ENCODE peak calls at places on chromosomes 4 and X, in eight cellular contexts. Q is IMR-90, L is body of pancreas, H is NT2/D1, W is BJ, F is lower leg skin, E is heart right ventricle, Z is stomach. D is an unnamed sample.

GRCh38 chr4:55125763-55126541 is 557 bp upstream of the KDR start:
- DNase-seq in Z (no peak), L (no peak), F (no peak), Q (no peak), W (no peak), H (no peak), E (no peak), D (peak)

GRCh38 chr4:109434007-109434792 is 585 bp downstream of the SEC24B start:
- DNase-seq in E (peak), H (no peak), F (peak), Q (peak), L (peak), W (no peak), Z (peak), D (peak)

GRCh38 chrX:129706395-129707072 is 32.2 kb upstream of the XPNPEP2 start:
- DNase-seq in L (peak), Q (no peak), F (no peak), E (peak), W (no peak), Z (peak), H (no peak), D (no peak)

GRCh38 chr4:83751336-83751949 is 215.5 kb downstream of the GPAT3 start:
- DNase-seq in Z (no peak), E (no peak), Q (no peak), F (no peak), H (no peak), L (no peak), W (no peak), D (no peak)

GRCh38 chr4:113684534-113685091 is 76.9 kb downstream of the CAMK2D start:
- DNase-seq in E (peak), Z (peak), W (peak), Q (peak), F (no peak), H (no peak), L (peak), D (peak)

GRCh38 chrX:22629105-22629725 is 356.5 kb downstream of the CBLL2 start:
- DNase-seq in F (no peak), Z (no peak), H (no peak), W (no peak), Q (peak), E (no peak), L (no peak), D (no peak)

GRCh38 chr4:122602277-122603142 is 18.4 kb downstream of the IL21 start:
- DNase-seq in Q (peak), H (no peak), L (no peak), W (no peak), F (no peak), E (no peak), Z (no peak), D (peak)

GRCh38 chr4:176920694-176921093 is 128.0 kb upstream of the VEGFC start:
- DNase-seq in Q (peak), H (no peak), E (no peak), W (peak), L (no peak), F (no peak), Z (no peak), D (no peak)

GRCh38 chrX:32116047-32116446 is 1044.2 kb upstream of the FTHL17 start:
- DNase-seq in W (no peak), Z (no peak), Q (no peak), F (no peak), E (no peak), L (no peak), H (no peak), D (peak)

GRCh38 chr4:73832651-73833237 is 3.7 kb upstream of the CXCL6 start:
- DNase-seq in Z (no peak), W (no peak), Q (peak), H (no peak), L (no peak), F (no peak), E (no peak), D (no peak)

GRCh38 chr4:173505924-173506779 is 23.9 kb downstream of the HAND2 start:
- DNase-seq in E (peak), W (no peak), F (no peak), H (no peak), Q (peak), Z (peak), L (peak), D (peak)

GRCh38 chr4:133146574-133147198 is 2.4 kb upstream of the PCDH10 start:
- DNase-seq in Q (peak), Z (no peak), E (no peak), W (no peak), F (no peak), L (no peak), H (peak), D (peak)

GRCh38 chrX:13130776-13131175 is 86.4 kb upstream of the FAM9C start:
- DNase-seq in Q (peak), E (no peak), H (no peak), W (no peak), Z (no peak), F (no peak), L (no peak), D (no peak)

GRCh38 chr4:59973496-59973895 is 1226.6 kb upstream of the ADGRL3 start:
- DNase-seq in W (no peak), H (no peak), Q (no peak), F (no peak), Z (no peak), E (no peak), L (no peak), D (no peak)

GRCh38 chrX:107736781-107737531 is 38.6 kb downstream of the TSC22D3 start:
- DNase-seq in E (no peak), H (peak), W (no peak), Z (no peak), L (peak), Q (no peak), F (no peak), D (peak)

GRCh38 chr4:173420324-173420752 is 21.4 kb upstream of the SCRG1 start:
- DNase-seq in W (no peak), Q (peak), L (no peak), F (no peak), Z (no peak), H (no peak), E (no peak), D (peak)

GRCh38 chrX:118756111-118756510 is 28.7 kb downstream of the IL13RA1 start:
- DNase-seq in H (no peak), E (no peak), Q (no peak), W (no peak), Z (no peak), L (no peak), F (no peak), D (no peak)

GRCh38 chrX:136209016-136209738 is 42.0 kb downstream of the MAP7D3 start:
- DNase-seq in E (peak), Z (peak), H (peak), W (no peak), F (no peak), Q (peak), L (peak), D (peak)

GRCh38 chr4:1720163-1720983 is 750 bp downstream of the TMEM129 start:
- DNase-seq in L (peak), E (no peak), F (no peak), H (no peak), Z (peak), W (no peak), Q (peak), D (peak)

GRCh38 chrX:48663241-48663640 is 20.4 kb upstream of the WAS start:
- DNase-seq in H (no peak), Z (no peak), L (no peak), Q (no peak), E (no peak), F (no peak), W (no peak), D (no peak)

GRCh38 chr4:185018834-185019450 is 652 bp downstream of the HELT start:
- DNase-seq in H (no peak), L (no peak), W (no peak), Q (no peak), Z (no peak), F (no peak), E (no peak), D (peak)

GRCh38 chr4:40292313-40292759 is 42.8 kb upstream of the CHRNA9 start:
- DNase-seq in F (no peak), Z (no peak), Q (peak), E (no peak), L (no peak), W (no peak), H (no peak), D (peak)

GRCh38 chrX:71534773-71535544 is 2.1 kb downstream of the OGT start:
- DNase-seq in Q (no peak), H (no peak), Z (no peak), E (no peak), F (no peak), W (no peak), L (no peak), D (no peak)

GRCh38 chr4:54683616-54684346 is 26.0 kb downstream of the KIT start:
- DNase-seq in Z (peak), E (no peak), F (no peak), Q (no peak), H (no peak), L (no peak), W (no peak), D (peak)

GRCh38 chrX:18889982-18890381 is 93.9 kb downstream of the PHKA2 start:
- DNase-seq in H (no peak), Z (no peak), F (no peak), E (no peak), Q (no peak), W (no peak), L (no peak), D (no peak)

GRCh38 chr4:84069119-84069518 is 430.0 kb downstream of the NKX6-1 start:
- DNase-seq in H (no peak), Q (no peak), E (no peak), W (no peak), L (no peak), Z (no peak), F (no peak), D (no peak)

GRCh38 chrX:68307767-68308166 is 125.5 kb downstream of the OPHN1 start:
- DNase-seq in W (peak), E (no peak), H (no peak), L (no peak), F (no peak), Z (no peak), Q (peak), D (no peak)

GRCh38 chr4:73019462-73020047 is 50.0 kb downstream of the COX18 start:
- DNase-seq in Q (peak), H (peak), E (peak), W (no peak), Z (no peak), L (no peak), F (no peak), D (peak)

GRCh38 chr4:107037188-107037587 is 1.1 kb upstream of the DKK2 start:
- DNase-seq in H (no peak), Q (peak), W (no peak), F (peak), E (no peak), Z (no peak), L (peak), D (peak)

GRCh38 chr4:84499065-84499982 is at the start of gene NKX6-1:
- DNase-seq in E (peak), H (peak), W (peak), F (no peak), Q (peak), Z (peak), L (peak), D (peak)

GRCh38 chr4:183348136-183348535 is 25.9 kb upstream of the CLDN24 start:
- DNase-seq in W (no peak), L (no peak), H (no peak), F (no peak), E (no peak), Q (no peak), Z (no peak), D (no peak)

GRCh38 chr4:4216261-4216660 is 10.5 kb downstream of the OTOP1 start:
- DNase-seq in W (no peak), H (no peak), Z (no peak), F (no peak), E (no peak), Q (no peak), L (no peak), D (no peak)

DNA sequence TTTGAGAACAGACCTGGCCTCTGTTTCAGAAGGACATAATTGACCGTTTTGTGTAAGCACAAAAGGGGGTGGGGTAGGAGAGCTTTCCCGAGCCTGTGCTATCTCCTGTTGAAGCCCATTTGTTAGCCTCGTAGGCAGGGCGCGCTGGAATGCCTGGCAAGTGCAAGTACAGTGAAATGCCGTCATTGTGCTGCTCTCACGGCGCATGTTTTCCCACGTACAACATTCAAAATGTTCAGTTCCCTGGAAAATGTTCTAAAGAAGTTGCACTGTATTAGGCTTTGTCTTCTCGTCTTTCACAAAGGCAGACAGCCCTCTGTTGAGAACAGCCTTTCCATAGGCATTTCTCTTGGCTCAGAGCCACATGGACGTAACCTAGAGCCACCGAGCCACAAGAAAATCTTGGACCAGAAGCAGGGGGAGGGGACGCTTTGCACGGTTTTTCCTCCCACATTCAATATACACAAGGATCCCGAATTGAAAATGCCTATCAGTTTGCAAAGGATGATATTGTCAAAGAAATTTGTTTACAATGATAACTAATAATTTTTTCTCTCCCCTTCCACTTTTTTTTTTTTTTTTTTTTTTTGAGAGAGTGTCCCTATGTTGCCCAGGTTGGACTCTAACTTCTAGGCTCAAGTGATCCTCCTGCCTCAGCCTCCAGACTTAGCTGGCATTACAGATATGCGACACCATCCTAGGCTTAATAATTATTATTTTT is 54.6 kb upstream of the RAPGEF2 start:
- DNase-seq in L (peak), Q (peak), W (no peak), Z (peak), F (peak), H (no peak), E (peak), D (peak)
- H3K4me3 ChIP-seq in L (no peak), Q (peak), W (no peak), Z (peak), F (no peak), H (no peak), E (no peak), D (no peak)

DNA sequence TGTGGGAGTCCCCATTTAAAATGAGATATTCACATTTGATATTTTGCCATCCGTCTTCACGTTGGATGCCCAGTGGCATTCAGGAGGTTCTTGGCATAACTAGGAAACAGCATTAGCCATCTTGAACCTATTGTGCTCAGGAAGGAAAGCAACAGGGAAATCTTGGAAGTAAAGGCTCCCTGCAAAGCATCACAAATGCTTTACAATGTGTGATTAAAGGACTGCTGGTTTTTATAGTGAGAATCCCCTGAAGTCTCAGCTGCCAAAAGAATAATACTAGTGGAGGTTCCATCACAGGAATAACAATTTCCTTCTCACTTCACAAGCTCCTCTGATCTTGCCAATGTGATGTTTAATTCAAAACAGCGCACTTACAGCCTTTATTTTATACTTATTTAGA is 49.7 kb upstream of the NPNT start:
- DNase-seq in F (no peak), Q (no peak), E (no peak), H (no peak), W (no peak), Z (no peak), L (no peak), D (no peak)
- H3K4me3 ChIP-seq in F (no peak), Q (no peak), E (no peak), H (no peak), W (no peak), Z (no peak), L (no peak), D (no peak)

DNA sequence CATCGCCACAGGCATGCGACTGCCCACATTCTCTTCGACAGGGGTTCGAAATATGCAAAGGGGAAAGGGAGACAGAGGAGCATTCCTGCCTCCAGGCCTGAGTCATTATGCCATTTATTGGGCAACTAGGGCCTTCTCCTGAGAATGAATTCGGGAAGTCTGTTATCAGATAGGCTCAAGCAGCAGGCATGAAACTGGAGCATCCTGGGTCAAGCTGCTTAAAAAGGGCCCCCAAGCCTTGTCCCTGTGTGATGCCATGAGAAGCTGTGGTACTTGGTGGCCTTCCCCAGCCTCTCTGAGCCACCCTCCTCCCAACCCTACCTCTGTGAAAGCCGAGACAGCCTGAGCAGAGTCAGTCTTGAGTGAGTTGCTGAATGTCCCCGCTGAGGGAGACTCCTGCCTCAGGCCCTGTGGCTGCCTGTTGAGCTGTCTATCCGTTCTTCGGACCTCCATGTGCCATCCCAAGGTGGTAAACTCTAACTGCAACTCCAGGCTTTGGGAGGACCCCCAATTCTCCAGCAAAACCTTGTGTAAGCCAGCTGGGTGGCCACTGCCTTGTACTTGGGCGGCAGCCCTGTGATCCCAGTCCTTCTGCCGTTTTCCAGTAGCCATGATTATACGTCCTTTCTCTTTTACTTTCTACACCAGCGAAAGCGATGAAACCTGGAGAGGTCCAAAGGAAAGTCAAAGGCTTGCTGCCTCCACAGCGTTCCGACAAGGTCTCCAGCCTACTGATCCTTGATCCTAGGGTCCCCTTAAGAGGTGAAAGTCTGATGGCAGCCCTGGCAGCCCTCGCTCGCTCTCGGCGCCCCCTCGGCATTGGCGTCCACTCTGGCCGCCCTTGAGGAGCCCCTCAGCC is 37.7 kb downstream of the NBDY start:
- DNase-seq in L (no peak), W (no peak), Q (peak), F (no peak), Z (peak), H (no peak), E (no peak), D (no peak)
- H3K4me3 ChIP-seq in L (no peak), W (no peak), Q (peak), F (no peak), Z (peak), H (no peak), E (peak), D (no peak)

GRCh38 chr4:140367738-140368137 is 5.7 kb upstream of the SCOC start:
- DNase-seq in Q (peak), H (no peak), Z (no peak), L (peak), E (no peak), W (no peak), F (no peak), D (no peak)

GRCh38 chr4:140361099-140361498 is 12.3 kb upstream of the SCOC start:
- DNase-seq in W (no peak), Q (no peak), E (no peak), L (no peak), H (no peak), Z (no peak), F (no peak), D (no peak)

GRCh38 chr4:140359571-140360427 is 13.6 kb upstream of the SCOC start:
- DNase-seq in Q (peak), F (peak), E (peak), H (peak), W (no peak), L (peak), Z (peak), D (peak)

GRCh38 chr4:140363051-140363450 is 10.4 kb upstream of the SCOC start:
- DNase-seq in W (no peak), H (no peak), Z (no peak), F (no peak), Q (no peak), L (no peak), E (no peak), D (no peak)

DNA sequence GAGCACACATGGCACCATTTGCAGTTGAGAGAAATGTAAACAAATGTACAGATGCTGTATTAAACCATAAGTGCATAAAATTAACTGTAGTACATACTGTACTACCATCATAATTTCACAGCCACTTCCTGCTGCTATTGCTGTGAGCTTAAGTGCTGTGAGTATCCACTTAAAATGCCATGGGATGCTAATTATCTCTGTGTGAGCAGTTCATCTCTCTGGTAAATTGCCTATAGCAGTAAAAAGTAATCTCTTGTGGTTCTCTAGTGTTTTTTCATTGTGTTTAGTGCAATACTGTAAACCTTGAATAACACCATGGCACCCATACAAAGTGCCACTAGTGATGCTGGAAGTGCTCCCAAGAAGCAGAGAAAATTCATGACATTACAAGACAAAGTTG is 9.9 kb upstream of the SCOC start:
- DNase-seq in E (no peak), F (no peak), Q (no peak), H (no peak), Z (no peak), L (no peak), W (no peak), D (no peak)
- H3K4me3 ChIP-seq in E (no peak), F (no peak), Q (no peak), H (no peak), Z (no peak), L (no peak), W (no peak), D (no peak)

GRCh38 chr4:153259679-153260078 is 55.4 kb downstream of the TRIM2 start:
- DNase-seq in F (no peak), H (no peak), W (no peak), Q (no peak), L (no peak), Z (no peak), E (no peak), D (peak)
- H3K4me3 ChIP-seq in F (no peak), H (no peak), W (no peak), Q (no peak), L (no peak), Z (no peak), E (no peak), D (peak)

DNA sequence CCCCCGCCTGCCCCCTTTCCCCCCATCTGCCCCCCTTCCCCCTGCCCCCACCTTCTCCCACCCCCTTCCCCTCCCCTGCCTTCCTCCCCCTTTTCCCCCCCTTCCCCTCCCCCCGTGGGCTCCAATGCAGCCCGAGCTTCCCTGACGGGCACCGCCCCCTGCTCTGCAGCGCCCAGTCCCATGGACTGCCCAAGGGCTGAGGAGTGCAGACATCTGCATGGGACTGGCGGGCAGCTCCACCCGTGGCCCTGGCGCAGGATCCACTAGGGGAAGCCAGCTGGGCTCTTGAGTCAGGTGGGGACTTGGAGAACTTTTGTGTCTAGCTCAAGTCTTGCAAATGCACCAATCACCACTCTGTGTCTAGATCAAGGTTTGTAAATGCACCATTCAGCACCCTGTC is 300.4 kb upstream of the PABPC4L start:
- DNase-seq in Z (no peak), F (no peak), Q (no peak), W (no peak), L (no peak), E (no peak), H (no peak), D (no peak)
- H3K4me3 ChIP-seq in Z (no peak), F (no peak), Q (no peak), W (no peak), L (no peak), E (no peak), H (no peak), D (no peak)

GRCh38 chrX:5748751-5749150 is 479.9 kb downstream of the NLGN4X start:
- DNase-seq in L (no peak), E (no peak), Q (no peak), F (no peak), Z (no peak), H (no peak), W (no peak), D (no peak)

GRCh38 chrX:5752831-5753230 is 475.8 kb downstream of the NLGN4X start:
- DNase-seq in Q (no peak), Z (no peak), W (no peak), L (no peak), F (no peak), H (no peak), E (no peak), D (no peak)

GRCh38 chrX:5753291-5753690 is 475.4 kb downstream of the NLGN4X start:
- DNase-seq in H (no peak), L (no peak), Q (no peak), Z (no peak), F (no peak), W (no peak), E (no peak), D (no peak)
- H3K4me3 ChIP-seq in H (no peak), L (no peak), Q (no peak), Z (no peak), F (no peak), W (no peak), E (no peak), D (no peak)

D was measured in GM23338.